ENCODE peak calls at places on chromosomes 7 and 10, in five cellular contexts. H is lower leg skin, O is GM13977, I is tibial nerve, F is PC-9. T is an unnamed sample.
A peak's percentile ranks its signal among the peaks of the same experiment; 100 is the strongest.

GRCh38 chr10:499991-500390 is 189.5 kb downstream of the DIP2C start:
- DNase-seq in H (no peak), O (no peak), I (no peak), F (no peak), T (no peak)

GRCh38 chr10:24703700-24704099 is 20.0 kb downstream of the ARHGAP21 start:
- DNase-seq in H (no peak), O (no peak), I (no peak), F (no peak), T (no peak)

GRCh38 chr7:112550468-112551060 is 69.8 kb downstream of the LSMEM1 start:
- DNase-seq in H (peak; percentile 20), O (peak; percentile 70), I (no peak), F (peak; percentile 44), T (no peak)

GRCh38 chr7:28487487-28487886 is 75.2 kb downstream of the CREB5 start:
- DNase-seq in H (no peak), O (no peak), I (no peak), F (no peak), T (no peak)

GRCh38 chr7:6530626-6531491 is 20.4 kb downstream of the GRID2IP start:
- DNase-seq in H (no peak), O (peak; percentile 80), I (no peak), F (no peak), T (no peak)

GRCh38 chr7:155839461-155839860 is 27.2 kb upstream of the SHH start:
- DNase-seq in H (no peak), O (no peak), I (no peak), F (no peak), T (no peak)

GRCh38 chr7:24411226-24411625 is 127.2 kb downstream of the NPY start:
- DNase-seq in H (no peak), O (no peak), I (no peak), F (no peak), T (no peak)

GRCh38 chr10:87767253-87767652 is 50.8 kb downstream of the ATAD1 start:
- DNase-seq in H (no peak), O (no peak), I (no peak), F (no peak), T (no peak)

GRCh38 chr10:60246382-60246781 is 143.3 kb downstream of the ANK3 start:
- DNase-seq in H (no peak), O (no peak), I (no peak), F (no peak), T (no peak)

GRCh38 chr10:30063098-30063497 is 3.7 kb upstream of the JCAD start:
- DNase-seq in H (no peak), O (no peak), I (no peak), F (no peak), T (no peak)

GRCh38 chr10:130232361-130233360 is 96.5 kb downstream of the GLRX3 start:
- DNase-seq in H (no peak), O (no peak), I (no peak), F (no peak), T (no peak)

GRCh38 chr10:71756441-71757191 is 16.7 kb downstream of the VSIR start:
- DNase-seq in H (no peak), O (no peak), I (no peak), F (no peak), T (no peak)

GRCh38 chr10:80535671-80536360 is 1.9 kb upstream of the SH2D4B start:
- DNase-seq in H (peak; percentile 44), O (peak; percentile 88), I (peak; percentile 59), F (peak; percentile 57), T (peak; percentile 63)

GRCh38 chr10:131082991-131083465 is 228.5 kb downstream of the TCERG1L start:
- DNase-seq in H (no peak), O (no peak), I (no peak), F (no peak), T (no peak)

GRCh38 chr10:27240891-27241639 is 468 bp upstream of the ACBD5 start:
- DNase-seq in H (peak; percentile 30), O (peak; percentile 33), I (no peak), F (no peak), T (no peak)

GRCh38 chr10:43229208-43230061 is 37.4 kb downstream of the RASGEF1A start:
- DNase-seq in H (no peak), O (no peak), I (no peak), F (no peak), T (no peak)

GRCh38 chr10:656883-657282 is 32.6 kb downstream of the DIP2C start:
- DNase-seq in H (no peak), O (no peak), I (no peak), F (no peak), T (no peak)

GRCh38 chr7:48537561-48537960 is 366.3 kb downstream of the ABCA13 start:
- DNase-seq in H (no peak), O (no peak), I (no peak), F (peak; percentile 37), T (no peak)

GRCh38 chr10:104255244-104255981 is 721 bp downstream of the GSTO1 start:
- DNase-seq in H (peak; percentile 59), O (peak; percentile 46), I (no peak), F (peak; percentile 49), T (no peak)

GRCh38 chr10:132677905-132678298 is 108.0 kb downstream of the NKX6-2 start:
- DNase-seq in H (no peak), O (no peak), I (no peak), F (no peak), T (no peak)

GRCh38 chr7:2554654-2555053 is 670 bp downstream of the BRAT1 start:
- DNase-seq in H (no peak), O (peak; percentile 38), I (no peak), F (no peak), T (no peak)

GRCh38 chr10:132181691-132182425 is 4.9 kb upstream of the DPYSL4 start:
- DNase-seq in H (no peak), O (no peak), I (no peak), F (no peak), T (no peak)

GRCh38 chr7:140010194-140010895 is 52.4 kb downstream of the PARP12 start:
- DNase-seq in H (no peak), O (no peak), I (no peak), F (no peak), T (no peak)

GRCh38 chr7:123282181-123282580 is 82.4 kb upstream of the SLC13A1 start:
- DNase-seq in H (no peak), O (no peak), I (no peak), F (no peak), T (no peak)

GRCh38 chr7:44194069-44194468 is 4.8 kb upstream of the GCK start:
- DNase-seq in H (no peak), O (no peak), I (no peak), F (no peak), T (no peak)

GRCh38 chr7:69177941-69178494 is 420.3 kb upstream of the AUTS2 start:
- DNase-seq in H (peak; percentile 35), O (no peak), I (no peak), F (no peak), T (no peak)

GRCh38 chr7:133126422-133126821 is 44.5 kb upstream of the CHCHD3 start:
- DNase-seq in H (no peak), O (no peak), I (no peak), F (no peak), T (no peak)

GRCh38 chr10:15528478-15529239 is 157.6 kb upstream of the FAM171A1 start:
- DNase-seq in H (no peak), O (no peak), I (no peak), F (no peak), T (no peak)

GRCh38 chr10:92880233-92880861 is 32.0 kb downstream of the EXOC6 start:
- DNase-seq in H (no peak), O (no peak), I (no peak), F (no peak), T (no peak)

GRCh38 chr7:1181591-1181990 is 21.6 kb upstream of the ZFAND2A start:
- DNase-seq in H (no peak), O (no peak), I (no peak), F (no peak), T (no peak)

GRCh38 chr7:133698127-133698526 is 429.0 kb upstream of the LRGUK start:
- DNase-seq in H (no peak), O (no peak), I (no peak), F (no peak), T (no peak)

GRCh38 chr7:139651308-139651707 is 126.5 kb downstream of the HIPK2 start:
- DNase-seq in H (no peak), O (no peak), I (no peak), F (no peak), T (no peak)

GRCh38 chr10:37856881-37857286 is 526 bp downstream of the ZNF248 start:
- DNase-seq in H (peak; percentile 16), O (peak; percentile 28), I (no peak), F (no peak), T (no peak)